ENCODE peak calls at places on chromosomes 13 and 19, in six cellular contexts. One of them, this sample, is unnamed.

GRCh38 chr13:31225998-31226675 is 26.4 kb downstream of the B3GLCT start:
- DNase-seq in PC-3: no peak
- DNase-seq in neuronal stem cell: no peak
- DNase-seq in IMR-90: no peak
- DNase-seq in GM23248: no peak
- DNase-seq in astrocyte: no peak
- DNase-seq in this sample: no peak

GRCh38 chr19:37551123-37551993 is 43.2 kb downstream of the ZNF571 start:
- DNase-seq in GM23248: peak; percentile 75
- DNase-seq in IMR-90: peak; percentile 44
- DNase-seq in neuronal stem cell: no peak
- DNase-seq in PC-3: no peak
- DNase-seq in astrocyte: peak; percentile 54
- DNase-seq in this sample: peak; percentile 67

GRCh38 chr13:21365574-21365973 is 93.5 kb downstream of the ZDHHC20 start:
- DNase-seq in GM23248: no peak
- DNase-seq in IMR-90: no peak
- DNase-seq in astrocyte: no peak
- DNase-seq in PC-3: no peak
- DNase-seq in neuronal stem cell: no peak
- DNase-seq in this sample: no peak

GRCh38 chr19:15320118-15320517 is 12.2 kb downstream of the BRD4 start:
- DNase-seq in IMR-90: peak; percentile 73
- DNase-seq in PC-3: no peak
- DNase-seq in neuronal stem cell: no peak
- DNase-seq in astrocyte: peak; percentile 59
- DNase-seq in GM23248: peak; percentile 87
- DNase-seq in this sample: no peak

GRCh38 chr19:46839752-46840151 is 10.9 kb downstream of the AP2S1 start:
- DNase-seq in astrocyte: no peak
- DNase-seq in neuronal stem cell: no peak
- DNase-seq in GM23248: peak; percentile 40
- DNase-seq in IMR-90: no peak
- DNase-seq in PC-3: no peak
- DNase-seq in this sample: no peak

GRCh38 chr19:2426661-2427322 is 594 bp downstream of the TIMM13 start:
- DNase-seq in neuronal stem cell: peak; percentile 63
- DNase-seq in GM23248: peak; percentile 60
- DNase-seq in PC-3: peak; percentile 45
- DNase-seq in IMR-90: peak; percentile 14
- DNase-seq in astrocyte: no peak
- DNase-seq in this sample: peak; percentile 35

GRCh38 chr13:29845440-29846056 is 4.9 kb downstream of the UBL3 start:
- DNase-seq in astrocyte: no peak
- DNase-seq in PC-3: peak; percentile 61
- DNase-seq in IMR-90: peak; percentile 32
- DNase-seq in GM23248: peak; percentile 59
- DNase-seq in neuronal stem cell: no peak
- DNase-seq in this sample: no peak

GRCh38 chr19:44260695-44261446 is 1.2 kb downstream of the ZNF233 start:
- DNase-seq in PC-3: no peak
- DNase-seq in GM23248: peak; percentile 9
- DNase-seq in astrocyte: no peak
- DNase-seq in neuronal stem cell: no peak
- DNase-seq in IMR-90: no peak
- DNase-seq in this sample: no peak

GRCh38 chr19:1860133-1860775 is 3.1 kb downstream of the KLF16 start:
- DNase-seq in astrocyte: peak; percentile 63
- DNase-seq in GM23248: peak; percentile 96
- DNase-seq in IMR-90: peak; percentile 81
- DNase-seq in PC-3: no peak
- DNase-seq in neuronal stem cell: peak; percentile 78
- DNase-seq in this sample: no peak

GRCh38 chr13:101289764-101290163 is 126.5 kb downstream of the NALCN start:
- DNase-seq in PC-3: no peak
- DNase-seq in GM23248: peak; percentile 69
- DNase-seq in IMR-90: peak; percentile 75
- DNase-seq in neuronal stem cell: peak; percentile 63
- DNase-seq in astrocyte: peak; percentile 64
- DNase-seq in this sample: peak; percentile 26

GRCh38 chr13:80379245-80379644 is 38.3 kb upstream of the SPRY2 start:
- DNase-seq in neuronal stem cell: no peak
- DNase-seq in astrocyte: peak; percentile 48
- DNase-seq in IMR-90: peak; percentile 43
- DNase-seq in GM23248: peak; percentile 84
- DNase-seq in PC-3: peak; percentile 85
- DNase-seq in this sample: peak; percentile 63

GRCh38 chr13:31605076-31605858 is 134.1 kb upstream of the RXFP2 start:
- DNase-seq in IMR-90: no peak
- DNase-seq in astrocyte: no peak
- DNase-seq in neuronal stem cell: no peak
- DNase-seq in PC-3: no peak
- DNase-seq in GM23248: no peak
- DNase-seq in this sample: no peak

GRCh38 chr13:24038405-24038804 is 122.1 kb upstream of the SPATA13 start:
- DNase-seq in GM23248: peak; percentile 76
- DNase-seq in astrocyte: peak; percentile 80
- DNase-seq in PC-3: peak; percentile 56
- DNase-seq in IMR-90: peak; percentile 72
- DNase-seq in neuronal stem cell: no peak
- DNase-seq in this sample: peak; percentile 26

GRCh38 chr19:2461751-2462634 is 5.2 kb upstream of the LMNB2 start:
- DNase-seq in astrocyte: peak; percentile 39
- DNase-seq in IMR-90: peak; percentile 56
- DNase-seq in neuronal stem cell: peak; percentile 56
- DNase-seq in PC-3: peak; percentile 81
- DNase-seq in GM23248: peak; percentile 72
- DNase-seq in this sample: peak; percentile 59

GRCh38 chr13:43061496-43062280 is 38.3 kb downstream of the DNAJC15 start:
- DNase-seq in astrocyte: no peak
- DNase-seq in PC-3: peak; percentile 60
- DNase-seq in GM23248: no peak
- DNase-seq in neuronal stem cell: no peak
- DNase-seq in IMR-90: no peak
- DNase-seq in this sample: peak; percentile 14

GRCh38 chr19:3821857-3822364 is 35.7 kb upstream of the MATK start:
- DNase-seq in neuronal stem cell: peak; percentile 67
- DNase-seq in IMR-90: peak; percentile 10
- DNase-seq in GM23248: peak; percentile 53
- DNase-seq in astrocyte: no peak
- DNase-seq in PC-3: peak; percentile 29
- DNase-seq in this sample: no peak

GRCh38 chr19:3548594-3548993 is 8.8 kb downstream of the MFSD12 start:
- DNase-seq in PC-3: no peak
- DNase-seq in neuronal stem cell: no peak
- DNase-seq in IMR-90: no peak
- DNase-seq in GM23248: no peak
- DNase-seq in astrocyte: no peak
- DNase-seq in this sample: no peak

GRCh38 chr13:60165391-60166099 is 1.8 kb upstream of the DIAPH3 start:
- DNase-seq in GM23248: no peak
- DNase-seq in astrocyte: peak; percentile 42
- DNase-seq in IMR-90: peak; percentile 75
- DNase-seq in neuronal stem cell: no peak
- DNase-seq in PC-3: no peak
- DNase-seq in this sample: no peak

DNA sequence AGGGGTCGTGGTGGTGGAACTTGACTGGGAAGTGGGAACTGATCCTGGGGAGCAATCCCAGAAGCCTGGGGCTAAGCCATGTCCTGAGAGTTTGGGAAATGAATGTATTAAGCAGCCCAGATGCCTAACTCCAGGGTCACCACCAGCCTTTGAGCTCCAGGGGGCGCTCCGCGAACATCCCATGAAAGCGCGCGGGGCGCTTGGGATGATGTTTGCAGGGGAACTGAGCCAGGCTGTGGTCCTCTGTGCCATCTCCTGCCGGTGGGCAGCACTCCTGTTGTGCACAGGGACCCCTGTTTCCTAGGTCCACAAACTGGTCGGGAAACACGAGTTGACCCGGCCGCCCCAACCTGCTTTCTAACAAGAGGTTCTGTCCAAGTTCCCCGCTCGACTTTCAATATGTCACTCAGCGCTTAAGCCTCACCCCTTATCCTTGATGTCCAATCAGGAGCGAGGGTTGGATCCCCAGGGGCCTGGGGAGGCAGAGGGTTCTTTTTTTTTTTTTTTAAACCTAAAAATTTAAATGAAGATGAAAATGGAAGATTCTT is 14.4 kb downstream of the LEUTX start:
- DNase-seq in IMR-90: peak; percentile 69
- DNase-seq in astrocyte: peak; percentile 58
- DNase-seq in PC-3: peak; percentile 64
- DNase-seq in GM23248: peak; percentile 91
- DNase-seq in neuronal stem cell: peak; percentile 83
- DNase-seq in this sample: peak; percentile 58
- H2AFZ ChIP-seq in IMR-90: peak overlapping the region; percentile 89
- H2AFZ ChIP-seq in astrocyte: peak overlapping the region; percentile 85
- H2AFZ ChIP-seq in PC-3: peak overlapping the region; percentile 90
- H2AFZ ChIP-seq in GM23248: peak overlapping the region; percentile 97
- H2AFZ ChIP-seq in neuronal stem cell: peak overlapping the region; percentile 94
- H2AFZ ChIP-seq in this sample: peak overlapping the region; percentile 86

GRCh38 chr19:55606471-55606787 is 982 bp downstream of the ZNF865 start:
- DNase-seq in PC-3: no peak
- DNase-seq in IMR-90: no peak
- DNase-seq in neuronal stem cell: no peak
- DNase-seq in astrocyte: no peak
- DNase-seq in GM23248: no peak
- DNase-seq in this sample: no peak

GRCh38 chr19:55603581-55604292 is 1.7 kb upstream of the ZNF865 start:
- DNase-seq in PC-3: no peak
- DNase-seq in GM23248: no peak
- DNase-seq in neuronal stem cell: no peak
- DNase-seq in astrocyte: no peak
- DNase-seq in IMR-90: no peak
- DNase-seq in this sample: no peak

GRCh38 chr19:55606817-55607216 is 1.4 kb downstream of the ZNF865 start:
- DNase-seq in PC-3: no peak
- DNase-seq in IMR-90: no peak
- DNase-seq in neuronal stem cell: no peak
- DNase-seq in astrocyte: no peak
- DNase-seq in GM23248: no peak
- DNase-seq in this sample: no peak

GRCh38 chr19:55605637-55606470 is at the start of gene ZNF865:
- DNase-seq in IMR-90: peak; percentile 87
- DNase-seq in astrocyte: peak; percentile 81
- DNase-seq in PC-3: peak; percentile 92
- DNase-seq in neuronal stem cell: no peak
- DNase-seq in GM23248: peak; percentile 91
- DNase-seq in this sample: peak; percentile 84

GRCh38 chr19:55605207-55605636 is 225 bp upstream of the ZNF865 start:
- DNase-seq in IMR-90: peak; percentile 96
- DNase-seq in neuronal stem cell: peak; percentile 99
- DNase-seq in PC-3: peak; percentile 99
- DNase-seq in GM23248: peak; percentile 99
- DNase-seq in astrocyte: peak; percentile 86
- DNase-seq in this sample: peak; percentile 95
- H2AFZ ChIP-seq in IMR-90: peak overlapping the region; percentile 92
- H2AFZ ChIP-seq in neuronal stem cell: peak overlapping the region; percentile 58
- H2AFZ ChIP-seq in PC-3: peak overlapping the region; percentile 68
- H2AFZ ChIP-seq in GM23248: peak overlapping the region; percentile 84
- H2AFZ ChIP-seq in astrocyte: no peak overlapping the region
- H2AFZ ChIP-seq in this sample: peak overlapping the region; percentile 63

DNA sequence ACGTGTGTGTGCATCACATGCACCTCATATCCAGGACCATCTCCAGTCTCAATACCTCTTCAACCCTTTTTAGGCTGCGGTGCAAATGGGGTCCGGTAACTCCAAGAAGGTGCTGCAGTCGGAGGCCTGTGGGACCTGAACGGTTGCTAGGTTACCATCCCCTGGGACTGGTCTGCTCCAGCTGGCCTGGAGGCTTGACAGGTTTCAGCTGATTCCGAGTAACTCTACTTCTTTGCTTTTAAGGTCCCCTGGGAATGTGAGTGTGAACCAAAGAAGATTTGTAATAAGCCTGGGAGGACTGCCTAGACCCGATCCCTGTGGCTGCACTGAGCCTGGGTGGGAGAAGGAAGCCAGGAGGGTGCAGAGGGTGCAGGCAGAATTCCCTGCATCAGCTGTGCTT is 117.5 kb downstream of the CCNA1 start:
- DNase-seq in neuronal stem cell: peak; percentile 15
- DNase-seq in IMR-90: no peak
- DNase-seq in PC-3: no peak
- DNase-seq in GM23248: no peak
- DNase-seq in astrocyte: no peak
- DNase-seq in this sample: no peak
- H2AFZ ChIP-seq in neuronal stem cell: no peak overlapping the region
- H2AFZ ChIP-seq in IMR-90: no peak overlapping the region
- H2AFZ ChIP-seq in PC-3: no peak overlapping the region
- H2AFZ ChIP-seq in GM23248: no peak overlapping the region
- H2AFZ ChIP-seq in astrocyte: no peak overlapping the region
- H2AFZ ChIP-seq in this sample: no peak overlapping the region

GRCh38 chr13:27097691-27098090 is 73.9 kb downstream of the USP12 start:
- DNase-seq in astrocyte: no peak
- DNase-seq in neuronal stem cell: no peak
- DNase-seq in IMR-90: no peak
- DNase-seq in GM23248: no peak
- DNase-seq in PC-3: no peak
- DNase-seq in this sample: no peak
- H2AFZ ChIP-seq in astrocyte: no peak overlapping the region
- H2AFZ ChIP-seq in neuronal stem cell: no peak overlapping the region
- H2AFZ ChIP-seq in IMR-90: no peak overlapping the region
- H2AFZ ChIP-seq in GM23248: no peak overlapping the region
- H2AFZ ChIP-seq in PC-3: no peak overlapping the region
- H2AFZ ChIP-seq in this sample: no peak overlapping the region

GRCh38 chr13:58478858-58479257 is 847.3 kb downstream of the PCDH17 start:
- DNase-seq in neuronal stem cell: no peak
- DNase-seq in PC-3: no peak
- DNase-seq in astrocyte: no peak
- DNase-seq in GM23248: no peak
- DNase-seq in IMR-90: no peak
- DNase-seq in this sample: no peak

GRCh38 chr13:58476176-58476575 is 844.6 kb downstream of the PCDH17 start:
- DNase-seq in GM23248: no peak
- DNase-seq in neuronal stem cell: peak; percentile 15
- DNase-seq in IMR-90: no peak
- DNase-seq in astrocyte: no peak
- DNase-seq in PC-3: no peak
- DNase-seq in this sample: no peak

GRCh38 chr13:58480011-58480410 is 848.5 kb downstream of the PCDH17 start:
- DNase-seq in IMR-90: no peak
- DNase-seq in astrocyte: peak; percentile 72
- DNase-seq in PC-3: no peak
- DNase-seq in neuronal stem cell: no peak
- DNase-seq in GM23248: no peak
- DNase-seq in this sample: no peak
- H2AFZ ChIP-seq in IMR-90: no peak overlapping the region
- H2AFZ ChIP-seq in astrocyte: no peak overlapping the region
- H2AFZ ChIP-seq in PC-3: no peak overlapping the region
- H2AFZ ChIP-seq in neuronal stem cell: no peak overlapping the region
- H2AFZ ChIP-seq in GM23248: no peak overlapping the region
- H2AFZ ChIP-seq in this sample: no peak overlapping the region

GRCh38 chr13:40155176-40155575 is 499.7 kb downstream of the COG6 start:
- DNase-seq in astrocyte: no peak
- DNase-seq in neuronal stem cell: peak; percentile 11
- DNase-seq in IMR-90: no peak
- DNase-seq in PC-3: no peak
- DNase-seq in GM23248: no peak
- DNase-seq in this sample: no peak
- H2AFZ ChIP-seq in astrocyte: no peak overlapping the region
- H2AFZ ChIP-seq in neuronal stem cell: no peak overlapping the region
- H2AFZ ChIP-seq in IMR-90: no peak overlapping the region
- H2AFZ ChIP-seq in PC-3: no peak overlapping the region
- H2AFZ ChIP-seq in GM23248: no peak overlapping the region
- H2AFZ ChIP-seq in this sample: no peak overlapping the region

This sample was measured in mammary epithelial cell.